ENCODE peak calls at places on chromosomes 16 and 17, in seven cellular contexts. D is GM12878, Z is HCT116, Q is SK-N-SH, P is HepG2, I is H1, F is K562. V is an unnamed sample.
A peak's percentile ranks its signal among the peaks of the same experiment; 100 is the strongest.

GRCh38 chr17:81563861-81564586 is 11.9 kb upstream of the FAAP100 start:
- DNase-seq in I (no peak), D (no peak), Q (no peak), F (no peak), Z (no peak), P (no peak), V (no peak)

GRCh38 chr17:66849851-66850580 is 15.1 kb downstream of the CACNG5 start:
- DNase-seq in P (no peak), Z (no peak), Q (no peak), I (no peak), D (no peak), F (no peak), V (no peak)

GRCh38 chr16:65122974-65123845 is 1.3 kb upstream of the CDH11 start:
- DNase-seq in Z (no peak), P (no peak), F (no peak), D (no peak), Q (peak; percentile 72), I (no peak), V (no peak)

GRCh38 chr17:50443492-50444051 is 17.6 kb downstream of the ACSF2 start:
- DNase-seq in P (no peak), I (no peak), Q (no peak), Z (no peak), D (no peak), F (peak; percentile 51), V (no peak)

GRCh38 chr16:85425061-85425662 is 188.0 kb upstream of the GSE1 start:
- DNase-seq in Q (peak; percentile 62), P (no peak), Z (no peak), F (no peak), D (no peak), I (peak; percentile 41), V (no peak)

GRCh38 chr16:3095869-3096268 is 3.2 kb downstream of the ZSCAN10 start:
- DNase-seq in Q (peak; percentile 57), F (peak; percentile 54), I (no peak), P (no peak), Z (peak; percentile 21), D (no peak), V (no peak)

GRCh38 chr16:50303041-50303604 is 36.8 kb downstream of the ADCY7 start:
- DNase-seq in Q (peak; percentile 9), Z (no peak), P (peak; percentile 51), F (no peak), D (no peak), I (peak; percentile 41), V (no peak)

GRCh38 chr16:1620391-1620790 is 8.2 kb downstream of the CRAMP1 start:
- DNase-seq in D (no peak), Z (no peak), Q (no peak), I (no peak), P (no peak), F (no peak), V (no peak)

GRCh38 chr16:20326336-20326735 is 977 bp downstream of the GP2 start:
- DNase-seq in F (no peak), D (no peak), Z (no peak), Q (no peak), P (no peak), I (no peak), V (no peak)

GRCh38 chr16:82639666-82640336 is 13.0 kb downstream of the CDH13 start:
- DNase-seq in P (peak; percentile 46), I (peak; percentile 83), D (no peak), Q (peak; percentile 68), Z (peak; percentile 42), F (peak; percentile 61), V (peak; percentile 62)

GRCh38 chr17:82213251-82214011 is 789 bp upstream of the CCDC57 start:
- DNase-seq in D (no peak), Z (no peak), F (peak; percentile 58), Q (peak; percentile 97), P (peak; percentile 59), I (peak; percentile 73), V (peak; percentile 73)

GRCh38 chr17:80986816-80987480 is 4.7 kb upstream of the CHMP6 start:
- DNase-seq in D (no peak), Z (no peak), I (no peak), P (no peak), Q (peak; percentile 34), F (no peak), V (no peak)

GRCh38 chr16:69727916-69728270 is 1.5 kb upstream of the NQO1 start:
- DNase-seq in P (no peak), F (peak; percentile 67), D (no peak), I (no peak), Q (no peak), Z (no peak), V (peak; percentile 59)

GRCh38 chr16:67961551-67961957 is 6.9 kb downstream of the SLC12A4 start:
- DNase-seq in Z (no peak), P (no peak), Q (peak; percentile 82), I (no peak), D (no peak), F (no peak), V (no peak)

GRCh38 chr17:13765701-13766100 is 164.0 kb upstream of the HS3ST3A1 start:
- DNase-seq in F (no peak), I (no peak), Q (no peak), Z (no peak), P (no peak), D (no peak), V (no peak)

GRCh38 chr17:57045868-57046671 is 39.0 kb upstream of the AKAP1 start:
- DNase-seq in Z (no peak), D (no peak), Q (peak; percentile 52), P (no peak), I (no peak), F (no peak), V (no peak)

GRCh38 chr17:6327007-6327406 is 107.9 kb downstream of the AIPL1 start:
- DNase-seq in Z (no peak), F (peak; percentile 2), Q (no peak), P (no peak), D (no peak), I (peak; percentile 63), V (no peak)
- TF ChIP-seq JUND in Z (no peak), F (no peak), Q (no peak), P (no peak), D (no peak), I (no peak), V (no peak)

GRCh38 chr16:75997606-75998005 is 271.3 kb upstream of the CPHXL start:
- DNase-seq in P (no peak), D (no peak), F (no peak), Z (no peak), I (no peak), Q (no peak), V (no peak)
- TF ChIP-seq JUND in P (no peak), D (no peak), F (no peak), Z (no peak), I (no peak), Q (no peak), V (no peak)

GRCh38 chr16:87068751-87069150 is 248.4 kb downstream of the C16orf95 start:
- DNase-seq in Q (no peak), D (no peak), P (no peak), I (no peak), Z (no peak), F (no peak), V (no peak)

GRCh38 chr16:87065781-87066694 is 251.2 kb downstream of the C16orf95 start:
- DNase-seq in Q (no peak), D (no peak), F (no peak), I (no peak), P (no peak), Z (no peak), V (no peak)

GRCh38 chr16:87067890-87068289 is 249.3 kb downstream of the C16orf95 start:
- DNase-seq in D (no peak), I (no peak), Q (no peak), Z (no peak), F (no peak), P (no peak), V (no peak)

GRCh38 chr16:87066695-87067556 is 250.3 kb downstream of the C16orf95 start:
- DNase-seq in P (no peak), F (no peak), Q (no peak), Z (no peak), D (no peak), I (no peak), V (no peak)

DNA sequence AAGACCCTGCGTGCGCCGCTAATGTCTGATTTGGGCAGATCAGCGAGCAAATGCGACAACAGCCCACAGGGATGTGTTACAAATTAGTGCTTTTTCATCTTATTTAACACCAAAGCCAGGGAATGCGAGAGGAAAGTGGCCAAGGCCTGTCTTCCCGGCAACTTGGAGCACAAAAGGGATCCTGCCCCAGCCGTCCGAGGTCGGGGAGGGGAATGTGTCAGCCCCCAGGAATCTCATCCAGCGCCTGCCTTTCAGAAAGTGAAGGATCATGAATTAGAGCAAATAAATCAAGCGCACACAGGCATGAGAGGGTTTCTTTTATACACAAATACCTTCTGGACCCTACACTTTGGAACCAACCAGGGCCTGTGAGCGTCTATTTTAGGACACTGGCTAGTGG is 248.9 kb downstream of the C16orf95 start:
- DNase-seq in Z (no peak), F (no peak), P (no peak), D (no peak), I (no peak), Q (no peak), V (no peak)
- TF ChIP-seq JUND in Z (no peak), F (no peak), P (no peak), D (no peak), I (no peak), Q (no peak), V (no peak)

GRCh38 chr17:76562734-76563148 is 22.9 kb downstream of the PRCD start:
- DNase-seq in P (no peak), F (peak; percentile 78), Z (no peak), Q (peak; percentile 27), I (no peak), D (no peak), V (no peak)
- TF ChIP-seq JUND in P (no peak), F (peak; percentile 95), Z (no peak), Q (peak; percentile 93), I (no peak), D (no peak), V (no peak)

DNA sequence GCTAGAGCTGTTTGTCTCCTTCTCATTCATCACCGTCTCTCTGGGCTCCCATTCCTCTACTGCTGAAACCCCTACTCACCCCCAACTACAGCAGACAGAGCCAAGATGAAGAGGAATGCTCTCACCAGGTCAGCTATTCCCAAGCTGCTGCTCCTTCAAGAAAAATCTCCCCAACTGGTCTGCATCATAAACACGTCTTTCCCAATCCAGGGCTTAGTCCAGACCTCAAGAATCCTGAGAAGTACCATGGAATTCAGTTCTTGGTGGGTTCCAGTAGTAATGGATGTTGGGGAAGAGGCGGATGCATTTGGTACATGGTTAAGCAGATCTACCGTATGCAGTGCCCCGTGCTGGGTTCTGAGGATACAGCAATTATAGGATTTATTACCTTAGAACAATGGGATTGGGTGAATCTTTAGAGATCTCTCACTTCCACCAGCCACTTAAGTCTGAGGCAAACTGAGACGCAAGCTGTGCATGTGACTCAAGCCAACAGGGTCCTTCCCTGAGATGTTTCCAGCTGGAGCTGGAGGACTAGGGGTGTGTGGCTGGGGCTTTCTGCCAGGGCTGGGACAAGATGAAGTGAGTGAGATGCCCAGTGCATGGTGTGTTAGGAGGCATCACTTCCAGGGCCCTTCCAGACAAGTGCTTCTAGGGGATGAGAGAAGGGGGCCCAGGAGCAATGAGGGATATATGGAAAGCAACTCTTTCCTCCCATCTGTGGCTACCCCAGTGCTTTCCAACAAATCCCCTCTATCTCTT is 232.7 kb upstream of the CDH5 start:
- DNase-seq in Z (no peak), F (no peak), P (no peak), I (no peak), Q (no peak), D (no peak), V (no peak)
- TF ChIP-seq JUND in Z (no peak), F (no peak), P (no peak), I (no peak), Q (no peak), D (no peak), V (no peak)

GRCh38 chr17:77523562-77523961 is 382.8 kb downstream of the SEC14L1 start:
- DNase-seq in Q (no peak), F (no peak), D (no peak), P (no peak), I (no peak), Z (no peak), V (no peak)
- TF ChIP-seq JUND in Q (no peak), F (no peak), D (no peak), P (no peak), I (no peak), Z (no peak), V (no peak)

V was measured in T47D.